ENCODE peak calls at places on chromosomes 11 and 22, in nine cellular contexts. One of them, this sample, is unnamed.

GRCh38 chr22:38864361-38865191 is 7.4 kb downstream of the CBX6 start:
- ATAC-seq in activated B cell treated with CpG ODN at 0.5 μM for 24 hours: no peak
- ATAC-seq in Right ventricle myocardium inferior: peak
- ATAC-seq in activated CD8-positive, alpha-beta memory T cell treated with anti-CD3 and anti-CD28 coated beads, Interleukin-2, amount 10 ng/mL, durations not matched to agents 7 days and 5 days: no peak
- ATAC-seq in left colon: peak
- ATAC-seq in activated naive CD8-positive, alpha-beta T cell treated with anti-CD3 and anti-CD28 coated beads, Interleukin-2, amount 50 U/mL, for 24 hours: no peak
- ATAC-seq in WTC11: no peak
- ATAC-seq in omental fat pad: no peak
- ATAC-seq in upper lobe of right lung: peak
- ATAC-seq in this sample: no peak

GRCh38 chr11:9862981-9863380 is 199.1 kb downstream of the SWAP70 start:
- ATAC-seq in activated CD8-positive, alpha-beta memory T cell treated with anti-CD3 and anti-CD28 coated beads, Interleukin-2, amount 10 ng/mL, durations not matched to agents 7 days and 5 days: no peak
- ATAC-seq in left colon: no peak
- ATAC-seq in WTC11: peak
- ATAC-seq in activated naive CD8-positive, alpha-beta T cell treated with anti-CD3 and anti-CD28 coated beads, Interleukin-2, amount 50 U/mL, for 24 hours: no peak
- ATAC-seq in Right ventricle myocardium inferior: no peak
- ATAC-seq in upper lobe of right lung: no peak
- ATAC-seq in omental fat pad: no peak
- ATAC-seq in activated B cell treated with CpG ODN at 0.5 μM for 24 hours: no peak
- ATAC-seq in this sample: no peak

GRCh38 chr11:16945671-16946469 is 68.3 kb downstream of the PLEKHA7 start:
- ATAC-seq in activated naive CD8-positive, alpha-beta T cell treated with anti-CD3 and anti-CD28 coated beads, Interleukin-2, amount 50 U/mL, for 24 hours: peak
- ATAC-seq in WTC11: peak
- ATAC-seq in Right ventricle myocardium inferior: peak
- ATAC-seq in left colon: peak
- ATAC-seq in upper lobe of right lung: peak
- ATAC-seq in activated CD8-positive, alpha-beta memory T cell treated with anti-CD3 and anti-CD28 coated beads, Interleukin-2, amount 10 ng/mL, durations not matched to agents 7 days and 5 days: peak
- ATAC-seq in activated B cell treated with CpG ODN at 0.5 μM for 24 hours: peak
- ATAC-seq in omental fat pad: peak
- ATAC-seq in this sample: peak

GRCh38 chr11:38136887-38137286 is 1538.9 kb upstream of the RAG2 start:
- ATAC-seq in WTC11: no peak
- ATAC-seq in upper lobe of right lung: no peak
- ATAC-seq in left colon: no peak
- ATAC-seq in activated CD8-positive, alpha-beta memory T cell treated with anti-CD3 and anti-CD28 coated beads, Interleukin-2, amount 10 ng/mL, durations not matched to agents 7 days and 5 days: no peak
- ATAC-seq in activated B cell treated with CpG ODN at 0.5 μM for 24 hours: no peak
- ATAC-seq in omental fat pad: no peak
- ATAC-seq in activated naive CD8-positive, alpha-beta T cell treated with anti-CD3 and anti-CD28 coated beads, Interleukin-2, amount 50 U/mL, for 24 hours: no peak
- ATAC-seq in Right ventricle myocardium inferior: no peak
- ATAC-seq in this sample: no peak

GRCh38 chr11:35962373-35963138 is 18.7 kb downstream of the LDLRAD3 start:
- ATAC-seq in activated B cell treated with CpG ODN at 0.5 μM for 24 hours: no peak
- ATAC-seq in left colon: no peak
- ATAC-seq in upper lobe of right lung: no peak
- ATAC-seq in Right ventricle myocardium inferior: peak
- ATAC-seq in WTC11: no peak
- ATAC-seq in activated naive CD8-positive, alpha-beta T cell treated with anti-CD3 and anti-CD28 coated beads, Interleukin-2, amount 50 U/mL, for 24 hours: no peak
- ATAC-seq in omental fat pad: no peak
- ATAC-seq in activated CD8-positive, alpha-beta memory T cell treated with anti-CD3 and anti-CD28 coated beads, Interleukin-2, amount 10 ng/mL, durations not matched to agents 7 days and 5 days: no peak
- ATAC-seq in this sample: no peak

GRCh38 chr11:112467721-112468120 is 207.1 kb upstream of the PLET1 start:
- ATAC-seq in left colon: no peak
- ATAC-seq in Right ventricle myocardium inferior: no peak
- ATAC-seq in omental fat pad: no peak
- ATAC-seq in activated B cell treated with CpG ODN at 0.5 μM for 24 hours: no peak
- ATAC-seq in upper lobe of right lung: no peak
- ATAC-seq in WTC11: no peak
- ATAC-seq in activated naive CD8-positive, alpha-beta T cell treated with anti-CD3 and anti-CD28 coated beads, Interleukin-2, amount 50 U/mL, for 24 hours: no peak
- ATAC-seq in activated CD8-positive, alpha-beta memory T cell treated with anti-CD3 and anti-CD28 coated beads, Interleukin-2, amount 10 ng/mL, durations not matched to agents 7 days and 5 days: no peak
- ATAC-seq in this sample: no peak

GRCh38 chr22:37768273-37768672 is 39.5 kb upstream of the GCAT start:
- ATAC-seq in activated naive CD8-positive, alpha-beta T cell treated with anti-CD3 and anti-CD28 coated beads, Interleukin-2, amount 50 U/mL, for 24 hours: no peak
- ATAC-seq in WTC11: peak
- ATAC-seq in activated B cell treated with CpG ODN at 0.5 μM for 24 hours: no peak
- ATAC-seq in activated CD8-positive, alpha-beta memory T cell treated with anti-CD3 and anti-CD28 coated beads, Interleukin-2, amount 10 ng/mL, durations not matched to agents 7 days and 5 days: no peak
- ATAC-seq in left colon: peak
- ATAC-seq in omental fat pad: no peak
- ATAC-seq in Right ventricle myocardium inferior: no peak
- ATAC-seq in upper lobe of right lung: no peak
- ATAC-seq in this sample: no peak

GRCh38 chr22:35350539-35351503 is 30.1 kb upstream of the HMOX1 start:
- ATAC-seq in Right ventricle myocardium inferior: peak
- ATAC-seq in activated naive CD8-positive, alpha-beta T cell treated with anti-CD3 and anti-CD28 coated beads, Interleukin-2, amount 50 U/mL, for 24 hours: peak
- ATAC-seq in omental fat pad: peak
- ATAC-seq in WTC11: peak
- ATAC-seq in activated B cell treated with CpG ODN at 0.5 μM for 24 hours: peak
- ATAC-seq in left colon: peak
- ATAC-seq in activated CD8-positive, alpha-beta memory T cell treated with anti-CD3 and anti-CD28 coated beads, Interleukin-2, amount 10 ng/mL, durations not matched to agents 7 days and 5 days: peak
- ATAC-seq in upper lobe of right lung: peak
- ATAC-seq in this sample: peak

GRCh38 chr22:17788528-17789378 is 14.5 kb upstream of the BID start:
- ATAC-seq in activated CD8-positive, alpha-beta memory T cell treated with anti-CD3 and anti-CD28 coated beads, Interleukin-2, amount 10 ng/mL, durations not matched to agents 7 days and 5 days: no peak
- ATAC-seq in activated B cell treated with CpG ODN at 0.5 μM for 24 hours: no peak
- ATAC-seq in Right ventricle myocardium inferior: no peak
- ATAC-seq in omental fat pad: no peak
- ATAC-seq in upper lobe of right lung: no peak
- ATAC-seq in left colon: no peak
- ATAC-seq in activated naive CD8-positive, alpha-beta T cell treated with anti-CD3 and anti-CD28 coated beads, Interleukin-2, amount 50 U/mL, for 24 hours: no peak
- ATAC-seq in WTC11: no peak
- ATAC-seq in this sample: no peak

GRCh38 chr22:34814260-34814659 is 251.7 kb upstream of the ISX start:
- ATAC-seq in activated CD8-positive, alpha-beta memory T cell treated with anti-CD3 and anti-CD28 coated beads, Interleukin-2, amount 10 ng/mL, durations not matched to agents 7 days and 5 days: no peak
- ATAC-seq in omental fat pad: no peak
- ATAC-seq in upper lobe of right lung: no peak
- ATAC-seq in left colon: no peak
- ATAC-seq in WTC11: no peak
- ATAC-seq in Right ventricle myocardium inferior: no peak
- ATAC-seq in activated B cell treated with CpG ODN at 0.5 μM for 24 hours: no peak
- ATAC-seq in activated naive CD8-positive, alpha-beta T cell treated with anti-CD3 and anti-CD28 coated beads, Interleukin-2, amount 50 U/mL, for 24 hours: no peak
- ATAC-seq in this sample: no peak

GRCh38 chr11:69380921-69381581 is 87.1 kb downstream of the MYEOV start:
- ATAC-seq in Right ventricle myocardium inferior: no peak
- ATAC-seq in WTC11: no peak
- ATAC-seq in activated CD8-positive, alpha-beta memory T cell treated with anti-CD3 and anti-CD28 coated beads, Interleukin-2, amount 10 ng/mL, durations not matched to agents 7 days and 5 days: no peak
- ATAC-seq in upper lobe of right lung: peak
- ATAC-seq in omental fat pad: no peak
- ATAC-seq in activated naive CD8-positive, alpha-beta T cell treated with anti-CD3 and anti-CD28 coated beads, Interleukin-2, amount 50 U/mL, for 24 hours: no peak
- ATAC-seq in left colon: no peak
- ATAC-seq in activated B cell treated with CpG ODN at 0.5 μM for 24 hours: no peak
- ATAC-seq in this sample: no peak

GRCh38 chr11:129117595-129118350 is 74.4 kb downstream of the ARHGAP32 start:
- ATAC-seq in WTC11: peak
- ATAC-seq in omental fat pad: peak
- ATAC-seq in left colon: peak
- ATAC-seq in upper lobe of right lung: peak
- ATAC-seq in activated CD8-positive, alpha-beta memory T cell treated with anti-CD3 and anti-CD28 coated beads, Interleukin-2, amount 10 ng/mL, durations not matched to agents 7 days and 5 days: no peak
- ATAC-seq in activated B cell treated with CpG ODN at 0.5 μM for 24 hours: no peak
- ATAC-seq in Right ventricle myocardium inferior: no peak
- ATAC-seq in activated naive CD8-positive, alpha-beta T cell treated with anti-CD3 and anti-CD28 coated beads, Interleukin-2, amount 50 U/mL, for 24 hours: no peak
- ATAC-seq in this sample: no peak

GRCh38 chr11:85694385-85694980 is 8.5 kb upstream of the CCDC89 start:
- ATAC-seq in activated naive CD8-positive, alpha-beta T cell treated with anti-CD3 and anti-CD28 coated beads, Interleukin-2, amount 50 U/mL, for 24 hours: no peak
- ATAC-seq in Right ventricle myocardium inferior: no peak
- ATAC-seq in omental fat pad: no peak
- ATAC-seq in activated B cell treated with CpG ODN at 0.5 μM for 24 hours: no peak
- ATAC-seq in upper lobe of right lung: peak
- ATAC-seq in WTC11: no peak
- ATAC-seq in left colon: peak
- ATAC-seq in activated CD8-positive, alpha-beta memory T cell treated with anti-CD3 and anti-CD28 coated beads, Interleukin-2, amount 10 ng/mL, durations not matched to agents 7 days and 5 days: no peak
- ATAC-seq in this sample: no peak

GRCh38 chr11:117011541-117011908 is 86.7 kb downstream of the SIK3 start:
- ATAC-seq in omental fat pad: no peak
- ATAC-seq in activated naive CD8-positive, alpha-beta T cell treated with anti-CD3 and anti-CD28 coated beads, Interleukin-2, amount 50 U/mL, for 24 hours: peak
- ATAC-seq in upper lobe of right lung: no peak
- ATAC-seq in left colon: no peak
- ATAC-seq in Right ventricle myocardium inferior: no peak
- ATAC-seq in activated CD8-positive, alpha-beta memory T cell treated with anti-CD3 and anti-CD28 coated beads, Interleukin-2, amount 10 ng/mL, durations not matched to agents 7 days and 5 days: peak
- ATAC-seq in WTC11: no peak
- ATAC-seq in activated B cell treated with CpG ODN at 0.5 μM for 24 hours: no peak
- ATAC-seq in this sample: no peak

GRCh38 chr11:16261836-16262644 is 94.3 kb downstream of the SOX6 start:
- ATAC-seq in Right ventricle myocardium inferior: no peak
- ATAC-seq in activated B cell treated with CpG ODN at 0.5 μM for 24 hours: no peak
- ATAC-seq in omental fat pad: no peak
- ATAC-seq in activated naive CD8-positive, alpha-beta T cell treated with anti-CD3 and anti-CD28 coated beads, Interleukin-2, amount 50 U/mL, for 24 hours: no peak
- ATAC-seq in left colon: peak
- ATAC-seq in upper lobe of right lung: no peak
- ATAC-seq in WTC11: no peak
- ATAC-seq in activated CD8-positive, alpha-beta memory T cell treated with anti-CD3 and anti-CD28 coated beads, Interleukin-2, amount 10 ng/mL, durations not matched to agents 7 days and 5 days: no peak
- ATAC-seq in this sample: no peak

GRCh38 chr11:19502691-19503253 is 209.9 kb upstream of the NAV2 start:
- ATAC-seq in omental fat pad: no peak
- ATAC-seq in upper lobe of right lung: no peak
- ATAC-seq in activated B cell treated with CpG ODN at 0.5 μM for 24 hours: no peak
- ATAC-seq in activated CD8-positive, alpha-beta memory T cell treated with anti-CD3 and anti-CD28 coated beads, Interleukin-2, amount 10 ng/mL, durations not matched to agents 7 days and 5 days: no peak
- ATAC-seq in WTC11: no peak
- ATAC-seq in activated naive CD8-positive, alpha-beta T cell treated with anti-CD3 and anti-CD28 coated beads, Interleukin-2, amount 50 U/mL, for 24 hours: no peak
- ATAC-seq in left colon: no peak
- ATAC-seq in Right ventricle myocardium inferior: no peak
- ATAC-seq in this sample: no peak

GRCh38 chr22:37187552-37187890 is 526 bp downstream of the C1QTNF6 start:
- ATAC-seq in activated naive CD8-positive, alpha-beta T cell treated with anti-CD3 and anti-CD28 coated beads, Interleukin-2, amount 50 U/mL, for 24 hours: no peak
- ATAC-seq in omental fat pad: peak
- ATAC-seq in WTC11: no peak
- ATAC-seq in left colon: peak
- ATAC-seq in activated B cell treated with CpG ODN at 0.5 μM for 24 hours: no peak
- ATAC-seq in activated CD8-positive, alpha-beta memory T cell treated with anti-CD3 and anti-CD28 coated beads, Interleukin-2, amount 10 ng/mL, durations not matched to agents 7 days and 5 days: no peak
- ATAC-seq in Right ventricle myocardium inferior: peak
- ATAC-seq in upper lobe of right lung: no peak
- ATAC-seq in this sample: peak

GRCh38 chr11:94140154-94140655 is 11.6 kb downstream of the PANX1 start:
- ATAC-seq in activated CD8-positive, alpha-beta memory T cell treated with anti-CD3 and anti-CD28 coated beads, Interleukin-2, amount 10 ng/mL, durations not matched to agents 7 days and 5 days: no peak
- ATAC-seq in activated naive CD8-positive, alpha-beta T cell treated with anti-CD3 and anti-CD28 coated beads, Interleukin-2, amount 50 U/mL, for 24 hours: no peak
- ATAC-seq in WTC11: no peak
- ATAC-seq in Right ventricle myocardium inferior: no peak
- ATAC-seq in omental fat pad: no peak
- ATAC-seq in upper lobe of right lung: no peak
- ATAC-seq in activated B cell treated with CpG ODN at 0.5 μM for 24 hours: no peak
- ATAC-seq in left colon: peak
- ATAC-seq in this sample: no peak

GRCh38 chr11:125975634-125976033 is 29.8 kb downstream of the VSIG10L2 start:
- ATAC-seq in activated naive CD8-positive, alpha-beta T cell treated with anti-CD3 and anti-CD28 coated beads, Interleukin-2, amount 50 U/mL, for 24 hours: no peak
- ATAC-seq in left colon: no peak
- ATAC-seq in activated B cell treated with CpG ODN at 0.5 μM for 24 hours: no peak
- ATAC-seq in activated CD8-positive, alpha-beta memory T cell treated with anti-CD3 and anti-CD28 coated beads, Interleukin-2, amount 10 ng/mL, durations not matched to agents 7 days and 5 days: no peak
- ATAC-seq in upper lobe of right lung: peak
- ATAC-seq in omental fat pad: no peak
- ATAC-seq in WTC11: no peak
- ATAC-seq in Right ventricle myocardium inferior: no peak
- ATAC-seq in this sample: no peak

GRCh38 chr22:42724062-42724461 is 3.4 kb upstream of the A4GALT start:
- ATAC-seq in left colon: no peak
- ATAC-seq in upper lobe of right lung: no peak
- ATAC-seq in Right ventricle myocardium inferior: no peak
- ATAC-seq in omental fat pad: no peak
- ATAC-seq in activated CD8-positive, alpha-beta memory T cell treated with anti-CD3 and anti-CD28 coated beads, Interleukin-2, amount 10 ng/mL, durations not matched to agents 7 days and 5 days: no peak
- ATAC-seq in WTC11: no peak
- ATAC-seq in activated B cell treated with CpG ODN at 0.5 μM for 24 hours: no peak
- ATAC-seq in activated naive CD8-positive, alpha-beta T cell treated with anti-CD3 and anti-CD28 coated beads, Interleukin-2, amount 50 U/mL, for 24 hours: no peak
- ATAC-seq in this sample: no peak

GRCh38 chr11:126462422-126462821 is 106.9 kb downstream of the ST3GAL4 start:
- ATAC-seq in left colon: no peak
- ATAC-seq in Right ventricle myocardium inferior: no peak
- ATAC-seq in WTC11: no peak
- ATAC-seq in omental fat pad: no peak
- ATAC-seq in activated naive CD8-positive, alpha-beta T cell treated with anti-CD3 and anti-CD28 coated beads, Interleukin-2, amount 50 U/mL, for 24 hours: no peak
- ATAC-seq in activated B cell treated with CpG ODN at 0.5 μM for 24 hours: no peak
- ATAC-seq in activated CD8-positive, alpha-beta memory T cell treated with anti-CD3 and anti-CD28 coated beads, Interleukin-2, amount 10 ng/mL, durations not matched to agents 7 days and 5 days: no peak
- ATAC-seq in upper lobe of right lung: no peak
- ATAC-seq in this sample: no peak

GRCh38 chr11:36469881-36470802 is 39.9 kb downstream of the TRAF6 start:
- ATAC-seq in omental fat pad: no peak
- ATAC-seq in activated B cell treated with CpG ODN at 0.5 μM for 24 hours: no peak
- ATAC-seq in activated naive CD8-positive, alpha-beta T cell treated with anti-CD3 and anti-CD28 coated beads, Interleukin-2, amount 50 U/mL, for 24 hours: no peak
- ATAC-seq in left colon: no peak
- ATAC-seq in Right ventricle myocardium inferior: no peak
- ATAC-seq in activated CD8-positive, alpha-beta memory T cell treated with anti-CD3 and anti-CD28 coated beads, Interleukin-2, amount 10 ng/mL, durations not matched to agents 7 days and 5 days: no peak
- ATAC-seq in upper lobe of right lung: peak
- ATAC-seq in WTC11: no peak
- ATAC-seq in this sample: no peak

GRCh38 chr11:12201016-12201985 is 90.9 kb downstream of the MICAL2 start:
- ATAC-seq in WTC11: no peak
- ATAC-seq in upper lobe of right lung: peak
- ATAC-seq in activated naive CD8-positive, alpha-beta T cell treated with anti-CD3 and anti-CD28 coated beads, Interleukin-2, amount 50 U/mL, for 24 hours: no peak
- ATAC-seq in Right ventricle myocardium inferior: peak
- ATAC-seq in omental fat pad: peak
- ATAC-seq in left colon: no peak
- ATAC-seq in activated CD8-positive, alpha-beta memory T cell treated with anti-CD3 and anti-CD28 coated beads, Interleukin-2, amount 10 ng/mL, durations not matched to agents 7 days and 5 days: no peak
- ATAC-seq in activated B cell treated with CpG ODN at 0.5 μM for 24 hours: no peak
- ATAC-seq in this sample: peak

This sample was measured in gastroesophageal sphincter.